ENCODE peak calls at places on chromosomes 2 and 18, in seven cellular contexts. One of them, this sample, is unnamed.

GRCh38 chr2:196160101-196160500 is 11.3 kb downstream of the STK17B start:
- DNase-seq in thoracic aorta: no peak
- DNase-seq in astrocyte of the spinal cord: peak
- DNase-seq in K562: peak
- DNase-seq in WTC11: no peak
- DNase-seq in fibroblast of mammary gland: peak
- DNase-seq in heart left ventricle: peak
- DNase-seq in this sample: no peak

GRCh38 chr18:69109686-69110085 is 291.0 kb upstream of the DOK6 start:
- DNase-seq in thoracic aorta: no peak
- DNase-seq in astrocyte of the spinal cord: no peak
- DNase-seq in K562: no peak
- DNase-seq in WTC11: no peak
- DNase-seq in fibroblast of mammary gland: peak
- DNase-seq in heart left ventricle: no peak
- DNase-seq in this sample: no peak

GRCh38 chr2:145316496-145316895 is 796.6 kb upstream of the ZEB2 start:
- DNase-seq in thoracic aorta: no peak
- DNase-seq in astrocyte of the spinal cord: no peak
- DNase-seq in K562: no peak
- DNase-seq in WTC11: no peak
- DNase-seq in fibroblast of mammary gland: no peak
- DNase-seq in heart left ventricle: no peak
- DNase-seq in this sample: no peak

GRCh38 chr2:235570256-235570655 is 76.4 kb downstream of the AGAP1 start:
- DNase-seq in thoracic aorta: no peak
- DNase-seq in astrocyte of the spinal cord: no peak
- DNase-seq in K562: no peak
- DNase-seq in WTC11: no peak
- DNase-seq in fibroblast of mammary gland: no peak
- DNase-seq in heart left ventricle: no peak
- DNase-seq in this sample: no peak

GRCh38 chr2:16165518-16166326 is 225.4 kb downstream of the MYCN start:
- DNase-seq in thoracic aorta: no peak
- DNase-seq in astrocyte of the spinal cord: no peak
- DNase-seq in K562: no peak
- DNase-seq in WTC11: no peak
- DNase-seq in fibroblast of mammary gland: no peak
- DNase-seq in heart left ventricle: no peak
- DNase-seq in this sample: no peak

GRCh38 chr2:228039752-228040534 is 141.5 kb downstream of the SPHKAP start:
- DNase-seq in thoracic aorta: no peak
- DNase-seq in astrocyte of the spinal cord: peak
- DNase-seq in K562: peak
- DNase-seq in WTC11: no peak
- DNase-seq in fibroblast of mammary gland: peak
- DNase-seq in heart left ventricle: no peak
- DNase-seq in this sample: no peak

GRCh38 chr2:48693066-48693465 is 62.5 kb downstream of the LHCGR start:
- DNase-seq in thoracic aorta: no peak
- DNase-seq in astrocyte of the spinal cord: peak
- DNase-seq in K562: no peak
- DNase-seq in WTC11: no peak
- DNase-seq in fibroblast of mammary gland: no peak
- DNase-seq in heart left ventricle: no peak
- DNase-seq in this sample: no peak

GRCh38 chr2:3251974-3252373 is 125.6 kb downstream of the EIPR1 start:
- DNase-seq in thoracic aorta: no peak
- DNase-seq in astrocyte of the spinal cord: no peak
- DNase-seq in K562: no peak
- DNase-seq in WTC11: no peak
- DNase-seq in fibroblast of mammary gland: no peak
- DNase-seq in heart left ventricle: no peak
- DNase-seq in this sample: no peak

GRCh38 chr2:48209214-48209885 is 303.1 kb upstream of the FBXO11 start:
- DNase-seq in thoracic aorta: no peak
- DNase-seq in astrocyte of the spinal cord: no peak
- DNase-seq in K562: no peak
- DNase-seq in WTC11: no peak
- DNase-seq in fibroblast of mammary gland: peak
- DNase-seq in heart left ventricle: no peak
- DNase-seq in this sample: no peak

DNA sequence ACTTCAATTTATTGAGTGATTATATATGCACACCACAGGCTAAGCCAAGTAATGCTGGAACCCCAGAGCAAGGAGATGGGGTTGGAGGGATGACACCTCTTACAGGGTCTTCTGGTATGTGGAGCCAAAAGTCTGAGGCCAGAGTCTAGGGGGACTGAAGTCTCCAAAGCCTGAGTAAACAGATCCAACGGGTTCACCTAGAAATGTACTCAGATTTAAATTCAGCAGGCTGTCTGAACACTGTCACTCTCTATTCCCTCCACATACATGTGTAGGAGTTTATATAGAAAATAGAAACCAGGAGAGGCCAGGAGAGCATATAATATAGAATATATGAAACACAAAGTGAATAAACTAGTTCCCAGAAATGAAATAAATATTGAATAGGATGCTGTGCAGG is 76.1 kb downstream of the PPP1R1C start:
- DNase-seq in thoracic aorta: no peak
- DNase-seq in astrocyte of the spinal cord: no peak
- DNase-seq in K562: no peak
- DNase-seq in WTC11: no peak
- DNase-seq in fibroblast of mammary gland: no peak
- DNase-seq in heart left ventricle: no peak
- DNase-seq in this sample: no peak
- TF ChIP-seq CTCF in thoracic aorta: no peak
- TF ChIP-seq CTCF in astrocyte of the spinal cord: no peak
- TF ChIP-seq CTCF in K562: no peak
- TF ChIP-seq CTCF in WTC11: no peak
- TF ChIP-seq CTCF in fibroblast of mammary gland: no peak
- TF ChIP-seq CTCF in heart left ventricle: no peak
- TF ChIP-seq CTCF in this sample: no peak

DNA sequence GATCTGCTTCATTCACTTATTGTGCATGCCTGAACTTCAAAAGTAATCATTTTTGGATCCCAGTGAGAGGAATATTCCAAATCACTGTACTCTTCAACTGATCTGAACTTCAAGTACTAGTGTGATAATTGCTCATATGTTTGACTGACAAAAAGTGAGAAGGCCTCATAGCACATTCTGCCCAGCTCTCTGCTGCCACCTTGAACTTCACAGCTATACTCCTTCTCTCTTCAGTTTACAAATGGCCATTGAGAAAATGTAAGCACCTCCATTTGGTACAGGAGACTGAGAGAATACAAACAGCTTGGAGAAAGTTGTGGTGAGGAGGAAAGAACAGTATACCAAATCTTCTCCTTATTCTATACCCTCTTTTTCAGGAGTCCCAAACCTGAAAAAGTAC is 946.0 kb upstream of the CHAC2 start:
- DNase-seq in thoracic aorta: no peak
- DNase-seq in astrocyte of the spinal cord: no peak
- DNase-seq in K562: no peak
- DNase-seq in WTC11: no peak
- DNase-seq in fibroblast of mammary gland: no peak
- DNase-seq in heart left ventricle: no peak
- DNase-seq in this sample: no peak
- TF ChIP-seq CTCF in thoracic aorta: no peak
- TF ChIP-seq CTCF in astrocyte of the spinal cord: peak
- TF ChIP-seq CTCF in K562: no peak
- TF ChIP-seq CTCF in WTC11: no peak
- TF ChIP-seq CTCF in fibroblast of mammary gland: no peak
- TF ChIP-seq CTCF in heart left ventricle: no peak
- TF ChIP-seq CTCF in this sample: peak

DNA sequence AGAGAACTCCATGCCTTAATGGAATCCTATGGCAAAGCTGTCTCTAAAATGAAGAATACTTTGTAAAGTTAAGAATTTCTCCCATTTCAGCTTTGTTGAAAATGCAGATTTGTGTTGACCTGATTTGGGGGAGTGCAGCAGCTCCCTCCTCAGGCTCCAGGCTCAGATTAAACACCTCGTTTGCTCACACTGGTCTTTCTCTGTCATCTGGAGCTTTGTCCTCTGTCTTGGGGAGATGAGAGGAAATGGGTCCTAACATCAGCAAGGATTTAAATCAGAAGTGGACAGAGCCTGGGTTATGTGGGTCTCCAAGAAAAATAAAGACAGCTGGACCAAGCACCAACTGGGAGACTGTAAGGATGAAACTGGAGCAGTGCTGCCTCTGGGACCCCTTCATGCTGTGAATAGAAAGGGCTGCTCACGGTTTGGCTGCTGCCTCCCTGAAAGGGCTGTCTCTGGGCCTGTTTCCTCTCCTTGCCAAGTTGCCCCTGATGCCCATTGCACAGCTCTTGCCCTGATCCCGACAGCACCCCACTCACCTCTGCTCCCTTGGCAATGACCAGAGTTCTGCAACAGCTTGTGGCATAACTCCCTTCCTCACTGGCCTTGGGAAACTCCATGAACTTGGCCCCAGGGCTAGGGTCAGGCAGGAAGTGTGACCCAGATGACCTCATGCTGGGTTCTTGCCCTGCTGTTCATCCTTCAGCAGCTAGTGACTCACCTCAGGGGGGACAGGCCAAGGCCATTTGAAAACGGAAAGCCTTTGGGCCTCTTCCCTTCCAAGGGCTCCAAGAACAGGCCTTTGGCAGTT is 197.2 kb downstream of the CYP26B1 start:
- DNase-seq in thoracic aorta: no peak
- DNase-seq in astrocyte of the spinal cord: no peak
- DNase-seq in K562: no peak
- DNase-seq in WTC11: no peak
- DNase-seq in fibroblast of mammary gland: peak
- DNase-seq in heart left ventricle: peak
- DNase-seq in this sample: no peak
- TF ChIP-seq CTCF in thoracic aorta: no peak
- TF ChIP-seq CTCF in astrocyte of the spinal cord: no peak
- TF ChIP-seq CTCF in K562: no peak
- TF ChIP-seq CTCF in WTC11: no peak
- TF ChIP-seq CTCF in fibroblast of mammary gland: no peak
- TF ChIP-seq CTCF in heart left ventricle: no peak
- TF ChIP-seq CTCF in this sample: no peak

GRCh38 chr2:176872406-176872805 is 340.2 kb upstream of the HNRNPA3 start:
- DNase-seq in thoracic aorta: no peak
- DNase-seq in astrocyte of the spinal cord: no peak
- DNase-seq in K562: no peak
- DNase-seq in WTC11: no peak
- DNase-seq in fibroblast of mammary gland: no peak
- DNase-seq in heart left ventricle: no peak
- DNase-seq in this sample: no peak

GRCh38 chr2:176876493-176877103 is 336.0 kb upstream of the HNRNPA3 start:
- DNase-seq in thoracic aorta: no peak
- DNase-seq in astrocyte of the spinal cord: no peak
- DNase-seq in K562: no peak
- DNase-seq in WTC11: no peak
- DNase-seq in fibroblast of mammary gland: no peak
- DNase-seq in heart left ventricle: no peak
- DNase-seq in this sample: no peak

GRCh38 chr2:176873403-176873802 is 339.2 kb upstream of the HNRNPA3 start:
- DNase-seq in thoracic aorta: no peak
- DNase-seq in astrocyte of the spinal cord: peak
- DNase-seq in K562: no peak
- DNase-seq in WTC11: no peak
- DNase-seq in fibroblast of mammary gland: peak
- DNase-seq in heart left ventricle: no peak
- DNase-seq in this sample: no peak
- TF ChIP-seq CTCF in thoracic aorta: no peak
- TF ChIP-seq CTCF in astrocyte of the spinal cord: peak
- TF ChIP-seq CTCF in K562: no peak
- TF ChIP-seq CTCF in WTC11: no peak
- TF ChIP-seq CTCF in fibroblast of mammary gland: peak
- TF ChIP-seq CTCF in heart left ventricle: no peak
- TF ChIP-seq CTCF in this sample: peak

GRCh38 chr2:238974510-238975166 is 126.8 kb downstream of the TWIST2 start:
- DNase-seq in thoracic aorta: no peak
- DNase-seq in astrocyte of the spinal cord: peak
- DNase-seq in K562: no peak
- DNase-seq in WTC11: no peak
- DNase-seq in fibroblast of mammary gland: peak
- DNase-seq in heart left ventricle: no peak
- DNase-seq in this sample: no peak
- TF ChIP-seq CTCF in thoracic aorta: no peak
- TF ChIP-seq CTCF in astrocyte of the spinal cord: peak
- TF ChIP-seq CTCF in K562: no peak
- TF ChIP-seq CTCF in WTC11: no peak
- TF ChIP-seq CTCF in fibroblast of mammary gland: peak
- TF ChIP-seq CTCF in heart left ventricle: no peak
- TF ChIP-seq CTCF in this sample: no peak

DNA sequence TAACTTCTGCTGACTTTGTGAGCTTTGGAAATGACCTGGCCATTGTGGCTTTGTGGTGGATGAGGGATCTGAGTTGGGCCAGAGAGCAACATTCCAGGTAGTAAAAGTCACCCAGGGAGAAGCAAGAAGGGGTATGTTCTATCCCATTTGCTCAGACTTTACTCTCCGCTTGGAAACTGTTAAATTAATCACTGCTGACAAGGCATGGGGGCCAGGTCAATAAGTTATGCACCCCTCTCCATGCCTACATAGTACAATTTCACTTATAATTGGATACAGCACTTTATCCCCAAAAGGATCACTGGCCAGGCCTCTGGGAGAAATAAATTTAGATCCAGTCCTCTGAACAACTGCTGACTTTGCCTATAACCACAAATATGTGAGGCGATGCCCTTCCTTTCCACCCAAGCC is 92.1 kb downstream of the RPRM start:
- DNase-seq in thoracic aorta: no peak
- DNase-seq in astrocyte of the spinal cord: peak
- DNase-seq in K562: no peak
- DNase-seq in WTC11: no peak
- DNase-seq in fibroblast of mammary gland: peak
- DNase-seq in heart left ventricle: no peak
- DNase-seq in this sample: no peak
- TF ChIP-seq CTCF in thoracic aorta: no peak
- TF ChIP-seq CTCF in astrocyte of the spinal cord: no peak
- TF ChIP-seq CTCF in K562: no peak
- TF ChIP-seq CTCF in WTC11: no peak
- TF ChIP-seq CTCF in fibroblast of mammary gland: no peak
- TF ChIP-seq CTCF in heart left ventricle: no peak
- TF ChIP-seq CTCF in this sample: no peak

This sample was measured in progenitor cell of endocrine pancreas.